ENCODE peak calls at places on chromosomes 12 and 14, in seven cellular contexts. P is brain microvascular endothelial cell, K is IMR-90, Y is A549, B is coronary artery, A is Caco-2, F is dorsolateral prefrontal cortex. N is an unnamed sample.

GRCh38 chr12:6067152-6067916 is 57.1 kb downstream of the VWF start:
- DNase-seq in P (peak), K (peak), Y (peak), B (no peak), A (peak), F (peak), N (no peak)

GRCh38 chr14:23861666-23862065 is 91.9 kb upstream of the DHRS4 start:
- DNase-seq in P (peak), K (no peak), Y (no peak), B (no peak), A (no peak), F (no peak), N (no peak)

GRCh38 chr14:94699831-94700230 is 70.1 kb downstream of the GSC start:
- DNase-seq in P (no peak), K (no peak), Y (no peak), B (no peak), A (no peak), F (no peak), N (no peak)

GRCh38 chr12:6890789-6891624 is 13.6 kb upstream of the LRRC23 start:
- DNase-seq in P (peak), K (peak), Y (peak), B (peak), A (peak), F (peak), N (peak)

GRCh38 chr12:123401753-123402683 is 18.1 kb downstream of the KMT5A start:
- DNase-seq in P (no peak), K (no peak), Y (no peak), B (no peak), A (no peak), F (no peak), N (no peak)

GRCh38 chr14:64788706-64789105 is 84.5 kb downstream of the PLEKHG3 start:
- DNase-seq in P (peak), K (peak), Y (peak), B (no peak), A (no peak), F (no peak), N (no peak)

GRCh38 chr12:92726865-92727264 is 24.1 kb downstream of the PLEKHG7 start:
- DNase-seq in P (no peak), K (peak), Y (no peak), B (no peak), A (no peak), F (no peak), N (no peak)

GRCh38 chr12:85659754-85660530 is 176.3 kb downstream of the RASSF9 start:
- DNase-seq in P (no peak), K (no peak), Y (no peak), B (no peak), A (no peak), F (no peak), N (no peak)

GRCh38 chr12:58969227-58969626 is 48.9 kb upstream of the LRIG3 start:
- DNase-seq in P (no peak), K (no peak), Y (no peak), B (no peak), A (no peak), F (no peak), N (no peak)

GRCh38 chr14:63046339-63047268 is 1.3 kb upstream of the KCNH5 start:
- DNase-seq in P (no peak), K (no peak), Y (no peak), B (no peak), A (no peak), F (no peak), N (no peak)

GRCh38 chr12:115749485-115749884 is 528.0 kb downstream of the MED13L start:
- DNase-seq in P (no peak), K (no peak), Y (no peak), B (no peak), A (no peak), F (no peak), N (no peak)

GRCh38 chr12:99959549-99960170 is 25.1 kb downstream of the ANKS1B start:
- DNase-seq in P (no peak), K (no peak), Y (peak), B (no peak), A (no peak), F (no peak), N (peak)

GRCh38 chr14:59363545-59364226 is 101.5 kb downstream of the GPR135 start:
- DNase-seq in P (peak), K (peak), Y (no peak), B (no peak), A (no peak), F (no peak), N (no peak)

GRCh38 chr14:55057919-55058318 is 6.5 kb downstream of the MAPK1IP1L start:
- DNase-seq in P (no peak), K (no peak), Y (no peak), B (no peak), A (no peak), F (no peak), N (no peak)

GRCh38 chr12:15700595-15700994 is 88.6 kb downstream of the EPS8 start:
- DNase-seq in P (peak), K (peak), Y (no peak), B (no peak), A (no peak), F (no peak), N (no peak)

GRCh38 chr12:68319988-68320623 is 12.1 kb downstream of the MDM1 start:
- DNase-seq in P (no peak), K (peak), Y (no peak), B (no peak), A (no peak), F (no peak), N (no peak)

GRCh38 chr12:39103552-39104165 is 198.3 kb upstream of the CPNE8 start:
- DNase-seq in P (peak), K (no peak), Y (peak), B (no peak), A (no peak), F (no peak), N (no peak)

GRCh38 chr12:95158919-95159318 is 58.3 kb downstream of the FGD6 start:
- DNase-seq in P (no peak), K (no peak), Y (no peak), B (no peak), A (no peak), F (no peak), N (no peak)

GRCh38 chr12:117844114-117844513 is 124.7 kb downstream of the KSR2 start:
- DNase-seq in P (no peak), K (no peak), Y (no peak), B (no peak), A (no peak), F (no peak), N (no peak)

GRCh38 chr12:95480230-95480629 is 6.3 kb downstream of the METAP2 start:
- DNase-seq in P (peak), K (peak), Y (no peak), B (no peak), A (no peak), F (no peak), N (peak)

GRCh38 chr14:77140937-77141591 is 527 bp downstream of the ZDHHC22 start:
- DNase-seq in P (no peak), K (peak), Y (peak), B (no peak), A (no peak), F (no peak), N (no peak)

GRCh38 chr12:123100882-123101281 is 50.0 kb downstream of the PITPNM2 start:
- DNase-seq in P (no peak), K (no peak), Y (no peak), B (no peak), A (no peak), F (no peak), N (no peak)

GRCh38 chr14:104245075-104245474 is 106.7 kb downstream of the KIF26A start:
- DNase-seq in P (no peak), K (no peak), Y (no peak), B (peak), A (no peak), F (no peak), N (no peak)

GRCh38 chr12:57309420-57309819 is 58.4 kb upstream of the STAC3 start:
- DNase-seq in P (no peak), K (peak), Y (no peak), B (no peak), A (no peak), F (no peak), N (peak)

GRCh38 chr14:104885973-104886689 is 21.1 kb downstream of the CEP170B start:
- DNase-seq in P (no peak), K (no peak), Y (no peak), B (no peak), A (peak), F (no peak), N (no peak)

GRCh38 chr14:84343637-84344036 is 1186.3 kb upstream of the FLRT2 start:
- DNase-seq in P (peak), K (peak), Y (no peak), B (no peak), A (no peak), F (no peak), N (no peak)

GRCh38 chr14:100285913-100286400 is 20.3 kb downstream of the SLC25A29 start:
- DNase-seq in P (no peak), K (no peak), Y (no peak), B (peak), A (no peak), F (no peak), N (no peak)
- TF ChIP-seq CTCF in P (no peak), K (no peak), Y (no peak), B (no peak), A (no peak), F (no peak), N (no peak)

GRCh38 chr12:105278043-105278697 is 42.2 kb upstream of the APPL2 start:
- DNase-seq in P (peak), K (peak), Y (peak), B (no peak), A (peak), F (no peak), N (no peak)

GRCh38 chr12:105272814-105273416 is 36.9 kb upstream of the APPL2 start:
- DNase-seq in P (no peak), K (no peak), Y (no peak), B (no peak), A (no peak), F (no peak), N (no peak)

GRCh38 chr12:105273601-105274000 is 37.6 kb upstream of the APPL2 start:
- DNase-seq in P (no peak), K (no peak), Y (no peak), B (no peak), A (no peak), F (no peak), N (no peak)

GRCh38 chr12:105274571-105274970 is 38.6 kb upstream of the APPL2 start:
- DNase-seq in P (no peak), K (no peak), Y (no peak), B (no peak), A (no peak), F (no peak), N (no peak)

GRCh38 chr12:105275997-105276760 is 40.2 kb upstream of the APPL2 start:
- DNase-seq in P (no peak), K (no peak), Y (no peak), B (no peak), A (no peak), F (no peak), N (no peak)
- H3K4me3 ChIP-seq in P (no peak), K (no peak), Y (no peak), B (no peak), A (no peak), F (no peak), N (no peak)

GRCh38 chr12:124721501-124722154 is 142.0 kb downstream of the SCARB1 start:
- DNase-seq in P (no peak), K (peak), Y (no peak), B (no peak), A (no peak), F (no peak), N (no peak)

GRCh38 chr12:124718052-124718451 is 145.6 kb downstream of the SCARB1 start:
- DNase-seq in P (no peak), K (no peak), Y (no peak), B (no peak), A (no peak), F (no peak), N (no peak)

GRCh38 chr12:124718458-124718857 is 145.2 kb downstream of the SCARB1 start:
- DNase-seq in P (no peak), K (no peak), Y (no peak), B (no peak), A (no peak), F (no peak), N (no peak)

GRCh38 chr12:124720687-124721500 is 142.8 kb downstream of the SCARB1 start:
- DNase-seq in P (no peak), K (peak), Y (no peak), B (no peak), A (no peak), F (peak), N (peak)

DNA sequence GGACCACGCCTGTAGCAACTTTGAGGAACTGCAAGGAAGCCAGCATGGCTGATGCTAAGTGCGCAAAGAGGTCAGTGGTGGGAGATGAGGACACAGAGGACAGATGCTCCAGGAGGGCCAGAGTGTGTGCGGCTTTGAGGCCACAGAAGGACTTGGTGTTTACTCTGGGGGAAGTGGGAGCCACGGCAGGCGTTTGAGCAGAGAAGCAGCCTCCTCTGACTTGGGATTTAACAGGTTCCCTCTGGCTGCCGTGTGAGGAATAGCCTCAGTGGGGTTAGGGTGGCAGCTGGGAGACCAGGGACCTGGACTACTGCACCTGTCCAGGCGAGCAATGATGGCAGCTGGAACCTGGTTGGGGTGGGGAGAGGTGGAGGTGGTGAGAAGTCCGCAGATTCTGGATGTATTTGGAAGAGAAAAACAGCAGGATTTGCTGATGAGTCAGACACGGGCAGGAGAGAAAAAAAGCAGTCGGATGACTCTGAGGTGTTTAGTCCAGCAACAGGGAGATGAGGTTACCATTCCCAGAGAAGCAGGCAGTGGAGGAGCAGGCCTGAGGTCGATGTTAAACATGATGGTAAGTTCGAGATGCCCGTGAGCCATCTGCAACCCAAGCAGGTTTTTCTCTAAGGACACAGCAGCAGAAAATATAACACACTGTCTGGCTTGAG is 143.5 kb downstream of the SCARB1 start:
- DNase-seq in P (no peak), K (peak), Y (peak), B (no peak), A (no peak), F (no peak), N (peak)
- TF ChIP-seq CTCF in P (peak), K (peak), Y (peak), B (no peak), A (peak), F (peak), N (peak)

GRCh38 chr14:98984719-98985041 is 287.3 kb downstream of the BCL11B start:
- DNase-seq in P (no peak), K (no peak), Y (no peak), B (peak), A (no peak), F (no peak), N (no peak)

GRCh38 chr14:98984027-98984718 is 287.8 kb downstream of the BCL11B start:
- DNase-seq in P (no peak), K (no peak), Y (no peak), B (peak), A (no peak), F (no peak), N (no peak)
- H3K4me3 ChIP-seq in P (no peak), K (no peak), Y (no peak), B (no peak), A (no peak), F (no peak), N (no peak)

GRCh38 chr14:39581474-39581873 is 149.2 kb upstream of the FBXO33 start:
- DNase-seq in P (no peak), K (no peak), Y (no peak), B (no peak), A (no peak), F (no peak), N (no peak)

GRCh38 chr14:39582028-39582654 is 149.9 kb upstream of the FBXO33 start:
- DNase-seq in P (no peak), K (no peak), Y (no peak), B (no peak), A (no peak), F (no peak), N (no peak)

GRCh38 chr14:39576726-39577125 is 144.5 kb upstream of the FBXO33 start:
- DNase-seq in P (no peak), K (no peak), Y (no peak), B (no peak), A (no peak), F (no peak), N (no peak)

DNA sequence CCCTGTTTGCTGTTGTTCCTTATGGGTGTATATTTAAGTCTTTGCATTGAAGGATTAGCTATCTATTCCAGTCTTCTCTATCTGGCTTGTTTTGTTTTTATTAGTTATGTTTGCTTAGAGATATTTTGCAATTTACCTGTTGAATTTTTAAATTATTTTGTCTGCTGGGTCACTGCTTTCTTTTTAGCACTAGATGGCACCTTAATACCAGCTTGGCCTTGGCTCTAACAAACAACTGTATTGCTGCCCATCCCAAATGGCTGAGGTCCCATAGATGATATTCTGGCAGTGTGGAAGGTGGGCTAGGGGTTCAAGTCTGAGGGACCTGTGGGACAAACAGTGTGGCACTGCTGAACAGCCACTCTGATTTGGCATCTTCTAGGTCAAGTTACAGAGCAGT is 144.0 kb upstream of the FBXO33 start:
- DNase-seq in P (no peak), K (no peak), Y (no peak), B (no peak), A (no peak), F (no peak), N (no peak)
- TF ChIP-seq CTCF in P (no peak), K (no peak), Y (no peak), B (no peak), A (no peak), F (no peak), N (peak)

GRCh38 chr14:91058017-91058675 is 2.3 kb downstream of the RPS6KA5 start:
- DNase-seq in P (no peak), K (no peak), Y (no peak), B (no peak), A (no peak), F (no peak), N (no peak)

GRCh38 chr14:91060472-91061308 is at the start of gene RPS6KA5:
- DNase-seq in P (peak), K (peak), Y (peak), B (peak), A (peak), F (peak), N (peak)

GRCh38 chr14:91062600-91062999 is 2.2 kb upstream of the RPS6KA5 start:
- DNase-seq in P (no peak), K (no peak), Y (no peak), B (no peak), A (no peak), F (no peak), N (no peak)

GRCh38 chr14:91061309-91061887 is 957 bp upstream of the RPS6KA5 start:
- DNase-seq in P (no peak), K (no peak), Y (no peak), B (no peak), A (no peak), F (no peak), N (no peak)

GRCh38 chr14:91059576-91060471 is 617 bp downstream of the RPS6KA5 start:
- DNase-seq in P (peak), K (no peak), Y (peak), B (peak), A (peak), F (peak), N (peak)
- H3K4me3 ChIP-seq in P (peak), K (peak), Y (peak), B (peak), A (peak), F (peak), N (peak)

GRCh38 chr14:96108061-96108795 is 69.1 kb downstream of the C14orf132 start:
- DNase-seq in P (no peak), K (no peak), Y (no peak), B (no peak), A (no peak), F (no peak), N (no peak)
- TF ChIP-seq CTCF in P (no peak), K (no peak), Y (no peak), B (no peak), A (no peak), F (no peak), N (no peak)

N was measured in LNCaP clone FGC.